ENCODE peak calls at places on chromosomes 11 and 22, in ten cellular contexts. D is body of pancreas, K is colonic mucosa, A is heart left ventricle, Y is stomach, C is Panc1, O is fibroblast of the aortic adventitia, U is AG04450, P is mammary epithelial cell, Z is BJ. X is an unnamed sample.
A peak's percentile ranks its signal among the peaks of the same experiment; 100 is the strongest.

GRCh38 chr11:114307524-114308203 is 11.5 kb downstream of the NNMT start:
- DNase-seq in D (peak; percentile 49), K (peak; percentile 41), A (peak; percentile 54), Y (peak; percentile 60), C (no peak), O (peak; percentile 97), U (no peak), P (peak; percentile 75), Z (peak; percentile 48), X (peak; percentile 91)

GRCh38 chr11:75855191-75855590 is 40.2 kb downstream of the UVRAG start:
- DNase-seq in D (no peak), K (no peak), A (no peak), Y (no peak), C (no peak), O (no peak), U (no peak), P (no peak), Z (no peak), X (no peak)

GRCh38 chr11:30489076-30489475 is 97.1 kb downstream of the MPPED2 start:
- DNase-seq in D (no peak), K (no peak), A (no peak), Y (no peak), C (no peak), O (no peak), U (no peak), P (no peak), Z (no peak), X (no peak)

GRCh38 chr22:30825711-30826505 is 131.2 kb downstream of the OSBP2 start:
- DNase-seq in D (no peak), K (no peak), A (no peak), Y (no peak), C (no peak), O (no peak), U (no peak), P (no peak), Z (no peak), X (no peak)

GRCh38 chr11:69702239-69702668 is 1.6 kb downstream of the FGF19 start:
- DNase-seq in D (no peak), K (no peak), A (no peak), Y (no peak), C (no peak), O (no peak), U (no peak), P (no peak), Z (no peak), X (no peak)

GRCh38 chr11:125347261-125347585 is 148.8 kb downstream of the FEZ1 start:
- DNase-seq in D (no peak), K (no peak), A (no peak), Y (no peak), C (no peak), O (no peak), U (no peak), P (no peak), Z (no peak), X (no peak)

GRCh38 chr22:17271711-17272451 is 52.6 kb upstream of the ADA2 start:
- DNase-seq in D (no peak), K (no peak), A (no peak), Y (no peak), C (no peak), O (no peak), U (no peak), P (no peak), Z (no peak), X (no peak)

GRCh38 chr11:125398994-125399638 is 96.9 kb downstream of the FEZ1 start:
- DNase-seq in D (no peak), K (no peak), A (no peak), Y (no peak), C (no peak), O (no peak), U (no peak), P (no peak), Z (no peak), X (no peak)

GRCh38 chr11:76709756-76710155 is 39.2 kb upstream of the LRRC32 start:
- DNase-seq in D (no peak), K (no peak), A (no peak), Y (no peak), C (no peak), O (no peak), U (no peak), P (no peak), Z (no peak), X (no peak)

GRCh38 chr11:16912607-16913006 is 101.6 kb downstream of the PLEKHA7 start:
- DNase-seq in D (peak; percentile 75), K (peak; percentile 36), A (no peak), Y (peak; percentile 56), C (no peak), O (no peak), U (no peak), P (no peak), Z (no peak), X (no peak)

GRCh38 chr11:21037836-21038235 is 368.4 kb downstream of the NELL1 start:
- DNase-seq in D (no peak), K (no peak), A (no peak), Y (no peak), C (no peak), O (no peak), U (no peak), P (no peak), Z (no peak), X (no peak)

DNA sequence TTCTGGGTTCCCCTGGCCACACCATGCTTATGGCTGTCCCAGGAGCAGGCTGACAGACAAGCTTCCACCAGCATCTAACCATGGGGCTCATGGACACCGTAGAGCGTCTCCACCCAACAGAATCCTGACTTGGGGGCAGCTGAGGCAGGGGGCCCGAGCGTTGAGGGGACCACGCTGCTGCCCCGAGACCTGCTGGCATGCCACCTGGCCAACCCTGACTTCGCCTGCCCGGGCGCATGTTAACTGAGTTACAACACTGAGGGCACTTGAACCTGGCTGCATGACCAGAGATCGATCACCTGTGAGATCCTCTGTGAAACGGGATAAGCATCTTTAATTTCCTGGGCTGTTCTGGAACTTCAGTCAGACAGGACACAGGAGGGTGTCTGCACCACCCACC is 13.7 kb downstream of the PPM1F start:
- DNase-seq in D (no peak), K (no peak), A (no peak), Y (no peak), C (no peak), O (no peak), U (no peak), P (no peak), Z (no peak), X (no peak)
- H3K4me3 ChIP-seq in D (no peak overlapping the region), K (no peak overlapping the region), A (peak overlapping the region; percentile 59), Y (peak overlapping the region; percentile 56), C (no peak overlapping the region), O (no peak overlapping the region), U (no peak overlapping the region), P (no peak overlapping the region), Z (no peak overlapping the region), X (no peak overlapping the region)

GRCh38 chr22:29480512-29481264 is 670 bp downstream of the NEFH start:
- DNase-seq in D (peak; percentile 20), K (no peak), A (no peak), Y (no peak), C (no peak), O (peak; percentile 50), U (no peak), P (peak; percentile 42), Z (no peak), X (peak; percentile 41)
- TF ChIP-seq CTCF in D (peak; percentile 3), K (no peak), A (no peak), Y (no peak), C (no peak), O (no peak), U (no peak), P (no peak), Z (no peak), X (no peak)

GRCh38 chr11:3170756-3171670 is 5.9 kb upstream of the OSBPL5 start:
- DNase-seq in D (no peak), K (no peak), A (peak; percentile 21), Y (no peak), C (no peak), O (no peak), U (no peak), P (no peak), Z (no peak), X (no peak)

GRCh38 chr11:3169952-3170755 is 5.0 kb upstream of the OSBPL5 start:
- DNase-seq in D (no peak), K (no peak), A (peak; percentile 27), Y (no peak), C (no peak), O (no peak), U (no peak), P (no peak), Z (no peak), X (no peak)

GRCh38 chr11:3171931-3172560 is 6.9 kb upstream of the OSBPL5 start:
- DNase-seq in D (no peak), K (no peak), A (peak; percentile 19), Y (no peak), C (no peak), O (no peak), U (no peak), P (no peak), Z (no peak), X (no peak)

GRCh38 chr11:3167143-3168119 is 2.3 kb upstream of the OSBPL5 start:
- DNase-seq in D (no peak), K (no peak), A (no peak), Y (no peak), C (no peak), O (no peak), U (no peak), P (no peak), Z (no peak), X (no peak)

DNA sequence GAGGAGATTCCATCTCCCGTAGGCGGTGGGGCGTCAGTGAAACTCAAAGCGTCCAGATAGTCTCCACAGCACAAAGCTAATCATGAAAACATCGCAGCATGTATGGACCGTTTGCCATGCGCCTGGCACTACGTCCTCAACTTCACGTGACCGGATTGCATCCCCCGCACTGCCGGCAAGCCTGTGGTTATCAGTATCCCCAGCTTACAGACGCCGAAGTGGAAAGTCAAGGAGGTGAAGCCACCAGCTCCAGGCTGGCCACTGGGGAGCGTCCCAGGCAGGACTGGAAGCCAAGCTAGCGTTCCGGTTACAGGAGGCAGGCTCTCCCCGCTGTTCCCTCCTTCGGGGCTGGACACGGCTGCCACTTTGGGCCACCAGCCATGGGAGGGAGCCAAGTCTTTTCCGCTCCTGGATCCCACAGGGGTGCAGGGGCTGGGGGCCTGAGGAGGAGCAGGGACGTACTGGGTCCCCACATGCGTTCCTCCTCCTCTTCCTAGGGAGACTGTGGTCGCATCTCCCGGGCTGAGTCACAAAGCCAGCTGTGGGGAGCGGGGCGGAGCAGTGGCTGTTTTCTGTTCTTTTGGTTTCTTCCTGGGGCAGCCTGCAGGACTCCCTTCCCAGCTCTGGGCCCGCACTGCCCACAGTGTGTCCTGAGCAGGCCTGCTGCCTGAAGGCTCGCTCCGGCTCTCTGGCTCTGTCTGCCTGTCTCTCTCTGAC is 4.3 kb upstream of the OSBPL5 start:
- DNase-seq in D (peak; percentile 43), K (no peak), A (peak; percentile 67), Y (peak; percentile 34), C (no peak), O (peak; percentile 57), U (no peak), P (peak; percentile 69), Z (no peak), X (peak; percentile 61)
- H3K4me3 ChIP-seq in D (no peak overlapping the region), K (peak overlapping the region; percentile 23), A (peak overlapping the region; percentile 44), Y (peak overlapping the region; percentile 45), C (peak overlapping the region; percentile 48), O (peak overlapping the region; percentile 57), U (peak overlapping the region; percentile 58), P (peak overlapping the region; percentile 44), Z (peak overlapping the region; percentile 41), X (no peak overlapping the region)

DNA sequence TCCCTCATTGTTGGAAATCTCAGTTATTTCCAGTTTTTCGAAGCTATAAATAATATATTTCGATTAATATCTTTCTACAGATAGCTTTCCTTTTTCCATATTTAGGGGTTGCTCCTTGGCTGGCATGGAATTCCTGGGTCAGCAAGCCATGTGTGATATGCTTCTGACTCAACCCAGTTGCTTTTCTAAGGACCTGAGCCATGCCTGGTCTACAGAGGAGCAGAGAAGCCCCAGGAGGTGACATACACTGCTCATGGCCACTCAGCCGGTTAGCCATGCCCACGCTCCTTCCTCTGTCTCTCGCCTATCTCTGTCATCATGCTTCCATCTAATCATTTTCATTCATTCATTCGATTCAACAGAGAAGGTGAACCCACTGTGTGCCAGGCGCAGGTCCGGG is 23.2 kb upstream of the PDGFB start:
- DNase-seq in D (no peak), K (no peak), A (no peak), Y (no peak), C (no peak), O (no peak), U (no peak), P (no peak), Z (no peak), X (no peak)
- TF ChIP-seq CTCF in D (no peak), K (no peak), A (no peak), Y (no peak), C (no peak), O (no peak), U (no peak), P (no peak), Z (no peak), X (no peak)